ENCODE peak calls at places on chromosomes 1 and 21, in eight cellular contexts. C, L, S, Q, Z, F, U and G are unnamed samples.

GRCh38 chr1:27574871-27575831 is 28.8 kb downstream of the AHDC1 start:
- DNase-seq in Q (peak; percentile 93), U (peak; percentile 76), S (peak; percentile 66), C (peak; percentile 88), Z (peak; percentile 75), L (no peak), F (peak; percentile 80), G (no peak)

GRCh38 chr1:78516716-78517115 is 25.9 kb downstream of the PTGFR start:
- DNase-seq in U (no peak), S (no peak), Z (no peak), Q (no peak), F (no peak), L (no peak), C (no peak), G (no peak)

GRCh38 chr1:113946668-113947387 is 17.7 kb downstream of the HIPK1 start:
- DNase-seq in U (no peak), S (no peak), C (no peak), F (no peak), Z (peak; percentile 20), Q (no peak), L (no peak), G (no peak)

GRCh38 chr21:46605759-46606426 is 1.0 kb upstream of the S100B start:
- DNase-seq in Q (no peak), L (no peak), Z (no peak), U (no peak), F (peak; percentile 82), S (peak; percentile 55), C (no peak), G (no peak)

GRCh38 chr21:29196021-29196663 is 65.7 kb downstream of the MAP3K7CL start:
- DNase-seq in Q (peak; percentile 72), U (peak; percentile 62), F (peak; percentile 85), C (peak; percentile 70), S (peak; percentile 51), L (peak; percentile 53), Z (peak; percentile 92), G (no peak)

GRCh38 chr1:92476071-92476607 is 10.6 kb downstream of the GFI1 start:
- DNase-seq in U (no peak), S (peak; percentile 41), F (no peak), Z (no peak), C (no peak), L (no peak), Q (no peak), G (no peak)

GRCh38 chr21:34271452-34271851 is 92.4 kb upstream of the KCNE2 start:
- DNase-seq in U (no peak), F (no peak), C (no peak), Q (no peak), L (no peak), S (no peak), Z (no peak), G (no peak)

GRCh38 chr1:153537376-153537730 is 1.6 kb upstream of the S100A6 start:
- DNase-seq in Q (peak; percentile 60), L (no peak), S (no peak), F (no peak), Z (no peak), C (no peak), U (no peak), G (no peak)

GRCh38 chr1:218837051-218837450 is 336.6 kb upstream of the LYPLAL1 start:
- DNase-seq in Q (no peak), U (no peak), F (no peak), L (no peak), S (no peak), C (no peak), Z (no peak), G (no peak)

GRCh38 chr1:27144920-27145661 is 9.8 kb downstream of the SLC9A1 start:
- DNase-seq in U (no peak), Q (peak; percentile 76), S (peak; percentile 37), Z (peak; percentile 82), F (no peak), L (no peak), C (no peak), G (no peak)

GRCh38 chr1:156618853-156619581 is at the start of gene HAPLN2:
- DNase-seq in C (peak; percentile 55), F (no peak), Z (no peak), Q (no peak), S (no peak), L (no peak), U (no peak), G (no peak)

GRCh38 chr1:15154480-15155036 is 1.0 kb downstream of the TMEM51 start:
- DNase-seq in Z (no peak), C (peak; percentile 66), Q (peak; percentile 66), S (peak; percentile 49), F (peak; percentile 37), L (no peak), U (peak; percentile 64), G (no peak)

GRCh38 chr21:30882907-30883597 is 1.7 kb upstream of the KRTAP11-1 start:
- DNase-seq in F (no peak), C (no peak), Z (no peak), L (no peak), Q (no peak), S (no peak), U (no peak), G (no peak)

GRCh38 chr1:47506053-47506452 is 68.2 kb downstream of the FOXD2 start:
- DNase-seq in Q (no peak), C (no peak), U (no peak), F (no peak), S (no peak), L (no peak), Z (no peak), G (no peak)

GRCh38 chr1:156642265-156643185 is 608 bp downstream of the BCAN start:
- DNase-seq in Q (no peak), Z (no peak), S (no peak), U (no peak), F (no peak), C (no peak), L (no peak), G (no peak)

GRCh38 chr1:109895720-109896504 is 14.7 kb upstream of the CSF1 start:
- DNase-seq in C (no peak), U (no peak), S (no peak), F (peak; percentile 73), Q (no peak), L (no peak), Z (peak; percentile 30), G (peak; percentile 75)

GRCh38 chr1:211606914-211607751 is 28.2 kb upstream of the SLC30A1 start:
- DNase-seq in C (no peak), L (no peak), S (peak; percentile 41), Q (no peak), F (peak; percentile 74), Z (no peak), U (no peak), G (no peak)

GRCh38 chr1:202289009-202289408 is 52.7 kb downstream of the UBE2T start:
- DNase-seq in Z (no peak), S (no peak), U (no peak), F (no peak), L (no peak), C (no peak), Q (no peak), G (no peak)

GRCh38 chr1:64212023-64212422 is 8.6 kb downstream of the UBE2U start:
- DNase-seq in Z (peak; percentile 82), F (no peak), U (no peak), L (no peak), C (no peak), S (no peak), Q (no peak), G (no peak)

GRCh38 chr1:224333309-224333926 is 3.4 kb upstream of the NVL start:
- DNase-seq in Q (no peak), C (peak; percentile 62), S (no peak), Z (no peak), F (no peak), L (no peak), U (no peak), G (no peak)

GRCh38 chr21:33993286-33994231 is 78.0 kb upstream of the ATP5PO start:
- DNase-seq in U (no peak), Z (no peak), F (no peak), Q (no peak), L (no peak), S (no peak), C (no peak), G (no peak)

DNA sequence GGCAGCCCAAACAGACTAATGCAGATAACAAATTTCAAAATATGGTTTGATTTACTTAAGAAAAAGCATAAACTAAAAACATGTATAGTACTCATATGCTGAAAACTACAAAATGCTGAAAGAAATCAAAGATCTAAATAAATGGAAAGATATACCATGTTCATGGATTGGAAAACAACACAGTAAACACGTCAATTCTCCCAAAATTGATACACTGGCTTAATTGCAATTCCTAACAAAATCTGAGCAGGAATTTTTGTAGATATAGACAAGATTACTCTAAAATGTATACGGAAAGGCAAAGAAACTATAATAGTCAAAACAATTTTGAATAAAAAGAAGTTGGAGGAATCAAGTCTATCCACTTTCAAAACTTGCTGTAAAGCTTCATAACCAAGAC is 21.0 kb downstream of the SLC19A1 start:
- DNase-seq in S (no peak), Z (no peak), F (no peak), Q (no peak), L (no peak), U (no peak), C (no peak), G (no peak)
- H3K9me3 ChIP-seq in S (peaks cover 23% of the 10 kb centered on the region), Z (peaks cover 6% of the 10 kb centered on the region), F (peaks cover 20% of the 10 kb centered on the region), Q (no peaks in the 10 kb centered on the region), L (peaks cover 32% of the 10 kb centered on the region), U (peaks cover 21% of the 10 kb centered on the region), C (peaks cover 25% of the 10 kb centered on the region), G (no peaks in the 10 kb centered on the region)

GRCh38 chr21:7933923-7934322 is 2587.5 kb upstream of the TPTE start:
- DNase-seq in Q (no peak), Z (no peak), L (no peak), S (no peak), C (no peak), F (no peak), U (no peak), G (no peak)
- H3K9me3 ChIP-seq in Q (peaks cover 40% of the 10 kb centered on the region), Z (peaks cover 67% of the 10 kb centered on the region), L (peaks cover 62% of the 10 kb centered on the region), S (peaks cover 85% of the 10 kb centered on the region), C (peaks cover 71% of the 10 kb centered on the region), F (peaks cover 66% of the 10 kb centered on the region), U (peaks cover 68% of the 10 kb centered on the region), G (peaks cover 96% of the 10 kb centered on the region)

GRCh38 chr1:243818978-243819377 is 31.1 kb downstream of the AKT3 start:
- DNase-seq in L (no peak), C (no peak), S (no peak), F (no peak), Q (peak; percentile 66), U (no peak), Z (no peak), G (no peak)

GRCh38 chr1:243819438-243819839 is 30.6 kb downstream of the AKT3 start:
- DNase-seq in U (no peak), C (no peak), Q (no peak), F (no peak), S (no peak), L (no peak), Z (no peak), G (no peak)

DNA sequence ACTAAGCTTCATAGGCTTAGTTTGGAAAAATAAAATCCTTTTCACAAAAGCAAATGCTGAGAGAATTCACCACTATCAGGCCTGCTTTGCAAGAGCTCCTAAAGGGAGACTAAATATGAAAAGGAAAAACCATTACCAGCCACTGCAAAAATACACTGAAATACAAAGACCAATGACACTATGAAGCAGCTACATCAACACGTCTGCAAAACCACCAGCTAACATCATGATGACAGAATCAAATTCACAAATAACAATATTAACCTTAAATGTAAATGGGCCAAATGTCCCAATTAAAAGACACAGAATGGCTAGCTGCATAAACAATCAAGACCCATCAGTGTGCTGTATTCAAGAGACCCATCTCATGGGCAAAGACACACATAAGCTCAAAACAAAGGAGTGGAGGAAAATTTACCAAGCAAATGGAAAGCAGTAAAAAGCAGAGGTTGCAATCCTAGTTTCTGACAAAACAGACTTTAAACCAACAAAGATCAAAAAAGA is 28.8 kb downstream of the AKT3 start:
- DNase-seq in C (no peak), Z (no peak), U (no peak), L (no peak), F (no peak), Q (no peak), S (no peak), G (no peak)
- H3K9me3 ChIP-seq in C (no peaks in the 10 kb centered on the region), Z (no peaks in the 10 kb centered on the region), U (peaks cover 15% of the 10 kb centered on the region), L (peaks cover 10% of the 10 kb centered on the region), F (peaks cover 13% of the 10 kb centered on the region), Q (no peaks in the 10 kb centered on the region), S (peaks cover 19% of the 10 kb centered on the region), G (no peaks in the 10 kb centered on the region)

GRCh38 chr1:1053682-1054081 is 20.4 kb downstream of the RNF223 start:
- DNase-seq in U (no peak), C (no peak), F (no peak), S (no peak), Q (no peak), Z (no peak), L (no peak), G (no peak)
- H3K9me3 ChIP-seq in U (no peaks in the 10 kb centered on the region), C (no peaks in the 10 kb centered on the region), F (no peaks in the 10 kb centered on the region), S (no peaks in the 10 kb centered on the region), Q (no peaks in the 10 kb centered on the region), Z (no peaks in the 10 kb centered on the region), L (no peaks in the 10 kb centered on the region), G (no peaks in the 10 kb centered on the region)